ENCODE peak calls at places on chromosome 5, in nine cellular contexts. M, S, G, X, C, E, Z, V and N are unnamed samples.

GRCh38 chr5:128506643-128507042 is 31.4 kb downstream of the FBN2 start:
- DNase-seq in E (no peak), M (no peak), V (no peak), Z (no peak), G (no peak), X (no peak), S (no peak), C (no peak), N (no peak)

GRCh38 chr5:76393035-76393680 is 9.9 kb upstream of the IQGAP2 start:
- DNase-seq in G (no peak), S (no peak), Z (peak; percentile 32), V (no peak), X (no peak), E (no peak), C (no peak), M (no peak), N (no peak)

GRCh38 chr5:172274951-172275753 is 8.4 kb downstream of the UBTD2 start:
- DNase-seq in G (no peak), S (peak; percentile 17), Z (peak; percentile 51), V (no peak), X (no peak), C (no peak), E (no peak), M (no peak), N (peak; percentile 68)

GRCh38 chr5:32311404-32312193 is 1.1 kb downstream of the MTMR12 start:
- DNase-seq in V (no peak), E (no peak), C (no peak), M (no peak), S (no peak), G (no peak), Z (no peak), X (no peak), N (peak; percentile 23)

GRCh38 chr5:157390179-157390923 is 69.7 kb upstream of the NIPAL4 start:
- DNase-seq in E (no peak), S (peak; percentile 96), M (no peak), G (peak; percentile 36), V (peak; percentile 13), X (no peak), Z (peak; percentile 64), C (peak; percentile 62), N (peak; percentile 94)

GRCh38 chr5:96725257-96725656 is 63.1 kb downstream of the CAST start:
- DNase-seq in Z (no peak), V (no peak), M (no peak), G (no peak), S (no peak), C (no peak), E (no peak), X (no peak), N (no peak)

GRCh38 chr5:73393606-73394489 is 54.7 kb downstream of the FOXD1 start:
- DNase-seq in S (no peak), C (no peak), E (no peak), Z (no peak), M (no peak), X (no peak), G (no peak), V (no peak), N (no peak)

GRCh38 chr5:146400206-146400605 is 46.9 kb upstream of the TCERG1 start:
- DNase-seq in C (no peak), E (no peak), X (no peak), V (no peak), S (no peak), M (no peak), G (no peak), Z (no peak), N (no peak)

GRCh38 chr5:151862811-151863472 is 61.7 kb downstream of the GLRA1 start:
- DNase-seq in S (no peak), V (no peak), G (no peak), C (no peak), Z (no peak), M (no peak), X (no peak), E (no peak), N (no peak)

GRCh38 chr5:69450116-69450515 is 35.2 kb downstream of the MARVELD2 start:
- DNase-seq in Z (no peak), C (peak; percentile 71), X (no peak), V (no peak), G (no peak), S (peak; percentile 96), E (no peak), M (no peak), N (peak; percentile 58)

GRCh38 chr5:59317023-59317771 is 576.3 kb downstream of the PDE4D start:
- DNase-seq in V (peak; percentile 36), S (no peak), Z (no peak), M (no peak), C (peak; percentile 16), E (no peak), G (peak; percentile 21), X (no peak), N (peak; percentile 44)

DNA sequence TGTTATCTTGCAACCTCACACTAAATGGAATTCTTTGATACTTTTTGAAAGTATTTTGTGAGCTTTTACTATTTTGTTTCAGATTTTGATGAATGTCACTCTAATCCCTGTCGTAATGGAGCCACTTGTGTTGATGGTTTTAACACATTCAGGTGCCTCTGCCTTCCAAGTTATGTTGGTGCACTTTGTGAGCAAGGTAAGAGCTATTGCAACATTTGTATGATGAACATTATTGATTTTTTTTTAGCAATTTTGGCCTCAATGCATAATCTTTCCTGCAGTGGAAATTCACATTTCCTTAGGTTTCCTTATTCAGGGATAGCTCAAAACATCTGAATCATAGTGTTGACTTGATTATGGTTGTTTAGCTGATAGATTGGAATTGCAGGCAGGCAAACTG is 76.3 kb downstream of the VCAN start:
- DNase-seq in X (no peak), S (no peak), V (no peak), M (no peak), C (no peak), E (no peak), G (no peak), Z (no peak), N (no peak)
- H3K4me3 ChIP-seq in X (no peak overlapping the region), S (no peak overlapping the region), V (no peak overlapping the region), M (no peak overlapping the region), C (no peak overlapping the region), E (no peak overlapping the region), G (no peak overlapping the region), Z (no peak overlapping the region), N (no peak overlapping the region)

GRCh38 chr5:132677191-132677590 is 3.4 kb downstream of the IL4 start:
- DNase-seq in V (peak; percentile 26), S (peak; percentile 92), E (peak; percentile 63), C (peak; percentile 53), G (peak; percentile 28), X (no peak), Z (no peak), M (no peak), N (peak; percentile 91)
- TF ChIP-seq CTCF in V (no peak), S (peak; percentile 49), E (peak; percentile 49), C (peak; percentile 70), G (no peak), X (no peak), Z (no peak), M (no peak), N (peak; percentile 61)

GRCh38 chr5:142757564-142757963 is 12.6 kb upstream of the ARHGAP26 start:
- DNase-seq in C (no peak), X (no peak), E (no peak), S (no peak), Z (no peak), G (no peak), V (no peak), M (no peak), N (no peak)

GRCh38 chr5:142749321-142749720 is 20.9 kb upstream of the ARHGAP26 start:
- DNase-seq in X (no peak), M (no peak), E (no peak), S (peak; percentile 73), C (peak; percentile 28), V (no peak), G (no peak), Z (no peak), N (peak; percentile 85)

GRCh38 chr5:142756576-142756975 is 13.6 kb upstream of the ARHGAP26 start:
- DNase-seq in M (no peak), V (no peak), X (no peak), S (no peak), C (no peak), E (no peak), G (no peak), Z (no peak), N (no peak)

GRCh38 chr5:142754031-142754430 is 16.1 kb upstream of the ARHGAP26 start:
- DNase-seq in C (no peak), V (no peak), X (no peak), M (no peak), Z (no peak), S (no peak), E (peak; percentile 69), G (no peak), N (no peak)

GRCh38 chr5:142753114-142753764 is 16.9 kb upstream of the ARHGAP26 start:
- DNase-seq in Z (no peak), M (no peak), V (peak; percentile 23), C (no peak), X (no peak), E (peak; percentile 86), G (peak; percentile 68), S (no peak), N (peak; percentile 52)
- H3K4me3 ChIP-seq in Z (no peak overlapping the region), M (no peak overlapping the region), V (no peak overlapping the region), C (no peak overlapping the region), X (no peak overlapping the region), E (no peak overlapping the region), G (no peak overlapping the region), S (no peak overlapping the region), N (no peak overlapping the region)

GRCh38 chr5:149445739-149446369 is 66.8 kb upstream of the IL17B start:
- DNase-seq in V (no peak), S (peak; percentile 99), M (no peak), Z (no peak), G (peak; percentile 91), C (peak; percentile 100), E (no peak), X (no peak), N (peak; percentile 98)
- TF ChIP-seq CTCF in V (no peak), S (no peak), M (no peak), Z (no peak), G (no peak), C (peak; percentile 3), E (no peak), X (no peak), N (peak; percentile 11)

GRCh38 chr5:133993563-133993962 is 11.2 kb downstream of the VDAC1 start:
- DNase-seq in V (no peak), C (no peak), Z (no peak), E (no peak), G (no peak), M (no peak), S (no peak), X (no peak), N (no peak)

GRCh38 chr5:133993152-133993548 is 11.6 kb downstream of the VDAC1 start:
- DNase-seq in M (no peak), E (no peak), G (no peak), X (no peak), S (peak; percentile 71), Z (no peak), V (no peak), C (no peak), N (peak; percentile 71)

GRCh38 chr5:133994990-133995333 is 9.8 kb downstream of the VDAC1 start:
- DNase-seq in X (no peak), Z (no peak), G (no peak), S (no peak), M (no peak), C (no peak), E (no peak), V (no peak), N (no peak)

GRCh38 chr5:133995341-133995740 is 9.4 kb downstream of the VDAC1 start:
- DNase-seq in V (no peak), C (no peak), Z (no peak), E (no peak), X (no peak), G (no peak), M (no peak), S (no peak), N (no peak)

GRCh38 chr5:133994297-133994989 is 10.3 kb downstream of the VDAC1 start:
- DNase-seq in X (no peak), G (no peak), Z (no peak), C (no peak), S (no peak), E (no peak), V (no peak), M (no peak), N (no peak)
- H3K4me3 ChIP-seq in X (no peak overlapping the region), G (no peak overlapping the region), Z (no peak overlapping the region), C (no peak overlapping the region), S (no peak overlapping the region), E (no peak overlapping the region), V (no peak overlapping the region), M (no peak overlapping the region), N (no peak overlapping the region)